ENCODE peak calls at places on chromosomes 16 and 17, in eight cellular contexts. Q, E, D, M, Y, V, A and P are unnamed samples.

GRCh38 chr16:2486645-2487516 is 12.0 kb downstream of the TBC1D24 start:
- DNase-seq in V (no peak), Y (no peak), D (peak; percentile 80), M (peak; percentile 71), E (no peak), Q (peak; percentile 56), A (no peak), P (no peak)

GRCh38 chr16:75754126-75754525 is 27.8 kb upstream of the CPHXL start:
- DNase-seq in D (no peak), Y (no peak), E (no peak), Q (no peak), V (no peak), M (no peak), A (no peak), P (no peak)

GRCh38 chr17:78817123-78817522 is 23.5 kb downstream of the USP36 start:
- DNase-seq in E (no peak), V (no peak), D (no peak), M (no peak), A (no peak), Q (no peak), Y (no peak), P (no peak)

GRCh38 chr16:81697321-81697885 is 81.7 kb upstream of the PLCG2 start:
- DNase-seq in Y (peak; percentile 79), E (no peak), M (peak; percentile 79), A (peak; percentile 51), V (peak; percentile 57), Q (peak; percentile 42), D (peak; percentile 62), P (peak; percentile 51)

GRCh38 chr17:62757518-62757951 is 50.6 kb downstream of the MARCHF10 start:
- DNase-seq in Y (no peak), V (no peak), M (no peak), D (no peak), Q (no peak), E (no peak), A (no peak), P (no peak)

GRCh38 chr16:56600398-56600999 is 7.9 kb upstream of the MT2A start:
- DNase-seq in Q (no peak), Y (peak; percentile 54), E (no peak), D (no peak), V (no peak), A (no peak), M (no peak), P (peak; percentile 60)

GRCh38 chr17:3660311-3660891 is 8.0 kb downstream of the TAX1BP3 start:
- DNase-seq in M (no peak), Q (peak; percentile 42), V (no peak), E (no peak), D (no peak), A (no peak), Y (no peak), P (no peak)

GRCh38 chr16:48959204-48959603 is 322.4 kb downstream of the CBLN1 start:
- DNase-seq in M (no peak), A (peak; percentile 9), Q (no peak), E (no peak), V (no peak), D (no peak), Y (no peak), P (no peak)

GRCh38 chr16:10485698-10486382 is 94.6 kb downstream of the EMP2 start:
- DNase-seq in Q (no peak), A (no peak), E (no peak), D (no peak), Y (no peak), V (no peak), M (no peak), P (no peak)

GRCh38 chr16:62068747-62069146 is 32.5 kb upstream of the CDH8 start:
- DNase-seq in A (no peak), M (no peak), E (no peak), V (no peak), Y (no peak), Q (no peak), D (no peak), P (no peak)
- TF ChIP-seq CTCF in A (no peak), M (no peak), E (no peak), V (peak; percentile 25), Y (no peak), Q (no peak), D (no peak), P (peak; percentile 46)

GRCh38 chr17:42743595-42744282 is 1.1 kb downstream of the EZH1 start:
- DNase-seq in Q (no peak), V (no peak), M (no peak), Y (no peak), E (no peak), A (no peak), D (no peak), P (no peak)
- H3K27ac ChIP-seq in Q (peak overlapping the region; percentile 96), V (peak overlapping the region; percentile 64), M (peak overlapping the region; percentile 97), Y (peak overlapping the region; percentile 44), E (peak overlapping the region; percentile 93), A (peak overlapping the region; percentile 90), D (peak overlapping the region; percentile 77), P (peak overlapping the region; percentile 56)

DNA sequence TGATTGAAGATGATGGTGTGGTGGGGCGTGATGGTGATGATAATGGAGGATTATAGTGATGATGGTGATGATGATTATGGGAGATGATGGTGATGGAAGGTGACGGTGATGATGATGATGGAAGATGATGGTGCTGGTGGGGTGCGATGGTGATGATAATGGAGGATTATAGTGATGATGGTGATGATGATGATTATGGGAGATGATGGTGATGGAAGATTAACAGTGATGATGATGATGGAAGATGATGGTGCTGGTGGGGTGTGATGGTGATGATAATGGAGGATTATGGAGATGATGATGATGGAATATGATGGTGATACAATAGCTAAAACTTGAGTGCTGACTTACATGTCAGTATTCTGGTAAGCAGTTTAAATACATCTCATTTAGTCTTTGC is 391.0 kb upstream of the EEF2KMT start:
- DNase-seq in Y (no peak), M (no peak), D (no peak), E (no peak), A (no peak), V (no peak), Q (no peak), P (no peak)
- TF ChIP-seq CTCF in Y (no peak), M (no peak), D (no peak), E (no peak), A (no peak), V (no peak), Q (no peak), P (no peak)

DNA sequence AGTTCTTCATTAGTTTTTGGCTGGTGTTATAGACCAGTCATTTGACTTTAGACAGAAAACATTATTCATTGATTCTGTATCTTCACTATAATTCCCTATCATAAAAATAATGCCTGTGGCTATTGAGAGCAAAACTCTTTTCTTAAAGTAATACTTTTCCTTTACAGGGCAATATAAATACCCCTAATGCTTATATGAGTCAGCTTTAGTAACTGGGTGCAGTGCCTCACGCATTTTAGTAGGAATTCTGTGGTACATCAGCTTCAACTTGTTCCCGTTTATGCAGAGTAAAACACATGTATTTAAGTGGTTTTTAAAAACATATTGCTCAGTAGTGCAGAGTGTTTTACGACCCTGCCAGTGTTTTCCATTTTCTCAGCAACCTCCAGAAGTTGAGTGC is 68.1 kb downstream of the SEC14L1 start:
- DNase-seq in Y (no peak), A (no peak), Q (no peak), D (no peak), M (no peak), V (no peak), E (no peak), P (no peak)
- H3K27ac ChIP-seq in Y (peak overlapping the region; percentile 91), A (peak overlapping the region; percentile 3), Q (peak overlapping the region; percentile 64), D (no peak overlapping the region), M (no peak overlapping the region), V (no peak overlapping the region), E (no peak overlapping the region), P (no peak overlapping the region)

GRCh38 chr16:8634991-8635736 is 13.7 kb downstream of the METTL22 start:
- DNase-seq in E (no peak), V (peak; percentile 43), D (no peak), A (no peak), Q (no peak), Y (no peak), M (no peak), P (peak; percentile 42)
- TF ChIP-seq CTCF in E (peak; percentile 19), V (peak; percentile 98), D (no peak), A (no peak), Q (peak; percentile 17), Y (peak; percentile 22), M (no peak), P (peak; percentile 96)

GRCh38 chr17:65058151-65058550 is 1.6 kb upstream of the GNA13 start:
- DNase-seq in Y (no peak), D (no peak), V (no peak), E (no peak), M (no peak), A (no peak), Q (no peak), P (no peak)

GRCh38 chr17:65060855-65061254 is 4.3 kb upstream of the GNA13 start:
- DNase-seq in V (no peak), M (no peak), Q (no peak), E (no peak), Y (no peak), D (no peak), A (no peak), P (no peak)

GRCh38 chr17:65055708-65056638 is 567 bp downstream of the GNA13 start:
- DNase-seq in E (peak; percentile 27), D (peak; percentile 55), A (peak; percentile 69), Y (peak; percentile 75), M (peak; percentile 68), Q (peak; percentile 63), V (no peak), P (peak; percentile 59)

GRCh38 chr17:65057520-65058075 is 1.1 kb upstream of the GNA13 start:
- DNase-seq in V (no peak), Q (peak; percentile 38), Y (no peak), D (no peak), A (peak; percentile 66), M (no peak), E (no peak), P (no peak)

GRCh38 chr17:65058615-65059014 is 2.1 kb upstream of the GNA13 start:
- DNase-seq in D (no peak), V (no peak), A (no peak), Q (no peak), E (no peak), Y (no peak), M (no peak), P (no peak)
- H3K27ac ChIP-seq in D (no peak overlapping the region), V (no peak overlapping the region), A (no peak overlapping the region), Q (peak overlapping the region; percentile 99), E (no peak overlapping the region), Y (no peak overlapping the region), M (peak overlapping the region; percentile 98), P (no peak overlapping the region)

GRCh38 chr16:66342294-66342900 is 24.1 kb upstream of the CDH5 start:
- DNase-seq in A (no peak), M (no peak), Q (no peak), E (no peak), Y (peak; percentile 47), V (peak; percentile 39), D (no peak), P (no peak)

GRCh38 chr16:66344533-66345145 is 21.9 kb upstream of the CDH5 start:
- DNase-seq in E (no peak), A (peak; percentile 52), M (no peak), Y (peak; percentile 52), V (no peak), D (no peak), Q (no peak), P (peak; percentile 45)

DNA sequence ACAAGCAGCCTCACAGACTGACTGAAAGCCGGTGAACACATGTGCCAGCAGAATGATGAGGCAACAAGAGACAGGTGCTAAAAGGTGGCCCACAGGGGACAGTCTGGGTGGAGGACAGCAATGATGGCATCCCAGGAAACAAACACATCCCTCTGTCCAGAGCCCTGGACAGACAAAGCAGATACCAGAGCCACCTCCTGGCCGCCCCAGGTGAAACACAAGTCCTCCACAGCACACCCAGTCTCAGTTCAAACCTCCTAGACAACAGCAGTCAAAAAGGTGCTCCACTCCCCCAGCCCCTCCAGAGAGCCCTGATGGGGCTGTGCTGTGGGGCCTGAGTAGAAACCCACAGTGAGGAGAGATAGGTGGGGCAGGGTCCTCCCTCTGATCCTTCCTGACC is 20.3 kb upstream of the CDH5 start:
- DNase-seq in A (no peak), E (no peak), Q (no peak), Y (no peak), V (no peak), D (no peak), M (no peak), P (no peak)
- TF ChIP-seq CTCF in A (no peak), E (no peak), Q (no peak), Y (no peak), V (no peak), D (no peak), M (no peak), P (no peak)